ENCODE peak calls at places on chromosomes 16 and 17, in five cellular contexts. One of them, this sample, is unnamed.

GRCh38 chr16:88060524-88061219 is 109.4 kb downstream of the BANP start:
- DNase-seq in thoracic aorta: no peak
- DNase-seq in transverse colon: no peak
- DNase-seq in uterus: no peak
- DNase-seq in fibroblast of lung: no peak
- DNase-seq in this sample: no peak

GRCh38 chr17:58084317-58084981 is 1.2 kb downstream of the DYNLL2 start:
- DNase-seq in thoracic aorta: no peak
- DNase-seq in fibroblast of lung: peak
- DNase-seq in transverse colon: peak
- DNase-seq in uterus: peak
- DNase-seq in this sample: no peak

GRCh38 chr16:65422934-65423333 is 301.1 kb upstream of the CDH11 start:
- DNase-seq in uterus: no peak
- DNase-seq in fibroblast of lung: no peak
- DNase-seq in transverse colon: no peak
- DNase-seq in thoracic aorta: no peak
- DNase-seq in this sample: no peak

GRCh38 chr17:74519951-74520553 is 11.2 kb downstream of the CD300LB start:
- DNase-seq in transverse colon: peak
- DNase-seq in thoracic aorta: no peak
- DNase-seq in fibroblast of lung: no peak
- DNase-seq in uterus: no peak
- DNase-seq in this sample: no peak

GRCh38 chr16:60031751-60032150 is 1297.6 kb upstream of the GOT2 start:
- DNase-seq in transverse colon: no peak
- DNase-seq in uterus: no peak
- DNase-seq in thoracic aorta: no peak
- DNase-seq in fibroblast of lung: no peak
- DNase-seq in this sample: no peak

GRCh38 chr17:79632432-79632735 is 21.5 kb upstream of the RBFOX3 start:
- DNase-seq in uterus: no peak
- DNase-seq in fibroblast of lung: no peak
- DNase-seq in thoracic aorta: no peak
- DNase-seq in transverse colon: peak
- DNase-seq in this sample: no peak

GRCh38 chr17:41799366-41799765 is 12.4 kb downstream of the P3H4 start:
- DNase-seq in thoracic aorta: no peak
- DNase-seq in fibroblast of lung: no peak
- DNase-seq in uterus: no peak
- DNase-seq in transverse colon: no peak
- DNase-seq in this sample: no peak

GRCh38 chr17:7177210-7177953 is 1.8 kb downstream of the ASGR1 start:
- DNase-seq in uterus: peak
- DNase-seq in thoracic aorta: no peak
- DNase-seq in fibroblast of lung: peak
- DNase-seq in transverse colon: peak
- DNase-seq in this sample: peak

GRCh38 chr17:56929362-56929969 is 15.6 kb upstream of the TRIM25 start:
- DNase-seq in uterus: no peak
- DNase-seq in transverse colon: no peak
- DNase-seq in fibroblast of lung: peak
- DNase-seq in thoracic aorta: no peak
- DNase-seq in this sample: no peak

GRCh38 chr17:3890082-3890892 is 2.6 kb downstream of the CAMKK1 start:
- DNase-seq in fibroblast of lung: peak
- DNase-seq in uterus: peak
- DNase-seq in transverse colon: peak
- DNase-seq in thoracic aorta: peak
- DNase-seq in this sample: peak

GRCh38 chr16:47139561-47140185 is 4.1 kb downstream of the NETO2 start:
- DNase-seq in uterus: no peak
- DNase-seq in thoracic aorta: no peak
- DNase-seq in fibroblast of lung: peak
- DNase-seq in transverse colon: no peak
- DNase-seq in this sample: no peak

GRCh38 chr17:68676856-68677255 is 75.7 kb upstream of the FAM20A start:
- DNase-seq in transverse colon: no peak
- DNase-seq in thoracic aorta: no peak
- DNase-seq in uterus: no peak
- DNase-seq in fibroblast of lung: no peak
- DNase-seq in this sample: no peak

GRCh38 chr16:55470533-55471371 is 8.2 kb upstream of the MMP2 start:
- DNase-seq in uterus: no peak
- DNase-seq in thoracic aorta: no peak
- DNase-seq in transverse colon: no peak
- DNase-seq in fibroblast of lung: peak
- DNase-seq in this sample: no peak

GRCh38 chr17:66450008-66450856 is 147.8 kb downstream of the PRKCA start:
- DNase-seq in thoracic aorta: no peak
- DNase-seq in transverse colon: no peak
- DNase-seq in fibroblast of lung: no peak
- DNase-seq in uterus: no peak
- DNase-seq in this sample: no peak

GRCh38 chr17:70848785-70849184 is 679.5 kb downstream of the KCNJ2 start:
- DNase-seq in fibroblast of lung: peak
- DNase-seq in thoracic aorta: no peak
- DNase-seq in transverse colon: no peak
- DNase-seq in uterus: no peak
- DNase-seq in this sample: peak

GRCh38 chr17:40457369-40457768 is 14.1 kb downstream of the IGFBP4 start:
- DNase-seq in uterus: no peak
- DNase-seq in thoracic aorta: no peak
- DNase-seq in fibroblast of lung: no peak
- DNase-seq in transverse colon: no peak
- DNase-seq in this sample: no peak
- H3K4me3 ChIP-seq in uterus: no peak
- H3K4me3 ChIP-seq in thoracic aorta: no peak
- H3K4me3 ChIP-seq in fibroblast of lung: no peak
- H3K4me3 ChIP-seq in transverse colon: no peak
- H3K4me3 ChIP-seq in this sample: no peak

GRCh38 chr17:76540381-76541300 is 797 bp downstream of the PRCD start:
- DNase-seq in transverse colon: peak
- DNase-seq in uterus: peak
- DNase-seq in thoracic aorta: peak
- DNase-seq in fibroblast of lung: peak
- DNase-seq in this sample: peak
- H3K27ac ChIP-seq in transverse colon: peak
- H3K27ac ChIP-seq in uterus: peak
- H3K27ac ChIP-seq in thoracic aorta: no peak
- H3K27ac ChIP-seq in fibroblast of lung: peak
- H3K27ac ChIP-seq in this sample: peak

GRCh38 chr16:84729716-84730320 is 30.0 kb downstream of the USP10 start:
- DNase-seq in transverse colon: no peak
- DNase-seq in fibroblast of lung: no peak
- DNase-seq in uterus: no peak
- DNase-seq in thoracic aorta: no peak
- DNase-seq in this sample: no peak

GRCh38 chr16:84730406-84731106 is 30.8 kb downstream of the USP10 start:
- DNase-seq in thoracic aorta: no peak
- DNase-seq in uterus: peak
- DNase-seq in fibroblast of lung: peak
- DNase-seq in transverse colon: peak
- DNase-seq in this sample: peak

GRCh38 chr16:84728853-84729424 is 29.1 kb downstream of the USP10 start:
- DNase-seq in fibroblast of lung: no peak
- DNase-seq in uterus: no peak
- DNase-seq in thoracic aorta: no peak
- DNase-seq in transverse colon: no peak
- DNase-seq in this sample: no peak

GRCh38 chr16:84735846-84736586 is 36.2 kb downstream of the USP10 start:
- DNase-seq in thoracic aorta: no peak
- DNase-seq in transverse colon: peak
- DNase-seq in fibroblast of lung: no peak
- DNase-seq in uterus: no peak
- DNase-seq in this sample: no peak

GRCh38 chr16:84732674-84733352 is 33.0 kb downstream of the USP10 start:
- DNase-seq in thoracic aorta: no peak
- DNase-seq in transverse colon: no peak
- DNase-seq in fibroblast of lung: no peak
- DNase-seq in uterus: no peak
- DNase-seq in this sample: no peak
- H3K4me3 ChIP-seq in thoracic aorta: no peak
- H3K4me3 ChIP-seq in transverse colon: no peak
- H3K4me3 ChIP-seq in fibroblast of lung: no peak
- H3K4me3 ChIP-seq in uterus: no peak
- H3K4me3 ChIP-seq in this sample: no peak

GRCh38 chr17:47607481-47607880 is 42.2 kb upstream of the KPNB1 start:
- DNase-seq in transverse colon: no peak
- DNase-seq in uterus: no peak
- DNase-seq in fibroblast of lung: no peak
- DNase-seq in thoracic aorta: no peak
- DNase-seq in this sample: no peak

GRCh38 chr17:47605006-47605405 is 44.7 kb upstream of the KPNB1 start:
- DNase-seq in uterus: no peak
- DNase-seq in transverse colon: no peak
- DNase-seq in thoracic aorta: no peak
- DNase-seq in fibroblast of lung: no peak
- DNase-seq in this sample: no peak

GRCh38 chr17:47603830-47604229 is 45.9 kb upstream of the KPNB1 start:
- DNase-seq in fibroblast of lung: no peak
- DNase-seq in uterus: no peak
- DNase-seq in thoracic aorta: no peak
- DNase-seq in transverse colon: no peak
- DNase-seq in this sample: no peak

DNA sequence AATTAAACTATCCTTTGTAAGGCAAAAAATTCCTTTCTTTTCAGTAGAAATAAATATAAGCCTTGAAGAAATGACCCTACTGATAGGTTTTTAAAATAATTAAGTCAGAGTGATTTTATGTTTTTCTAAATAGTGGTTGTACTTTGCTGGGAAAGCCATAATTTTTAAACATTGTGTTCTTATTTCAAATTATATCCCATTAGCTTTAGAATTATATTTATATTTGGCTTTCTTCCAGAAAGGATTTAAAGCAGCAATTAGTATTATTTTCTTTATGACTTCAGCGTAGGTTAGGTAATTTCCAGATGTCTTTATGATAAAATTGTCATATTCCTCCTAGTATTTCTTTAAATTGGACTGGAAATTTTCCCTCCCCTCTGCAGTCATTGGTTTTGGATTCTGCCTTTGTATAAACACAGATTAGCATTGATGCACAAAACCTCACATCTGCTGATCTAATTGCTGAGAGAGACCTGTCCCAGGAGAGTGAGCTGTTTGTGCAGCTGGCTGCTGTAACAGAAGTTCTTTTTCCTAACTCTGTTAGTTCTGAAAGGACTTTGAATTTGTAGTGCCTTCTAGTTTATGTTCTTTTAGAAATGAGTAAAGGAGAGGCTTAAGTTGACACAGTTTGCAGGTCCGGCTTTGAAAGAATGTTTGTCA is 45.3 kb upstream of the KPNB1 start:
- DNase-seq in transverse colon: no peak
- DNase-seq in thoracic aorta: no peak
- DNase-seq in uterus: no peak
- DNase-seq in fibroblast of lung: peak
- DNase-seq in this sample: peak
- H3K27ac ChIP-seq in transverse colon: peak
- H3K27ac ChIP-seq in thoracic aorta: peak
- H3K27ac ChIP-seq in uterus: no peak
- H3K27ac ChIP-seq in fibroblast of lung: no peak
- H3K27ac ChIP-seq in this sample: peak

GRCh38 chr16:29736764-29737163 is 9.0 kb downstream of the C16orf54 start:
- DNase-seq in transverse colon: peak
- DNase-seq in fibroblast of lung: no peak
- DNase-seq in uterus: no peak
- DNase-seq in thoracic aorta: no peak
- DNase-seq in this sample: no peak

GRCh38 chr16:29737713-29738112 is 8.1 kb downstream of the C16orf54 start:
- DNase-seq in transverse colon: no peak
- DNase-seq in fibroblast of lung: no peak
- DNase-seq in uterus: no peak
- DNase-seq in thoracic aorta: no peak
- DNase-seq in this sample: no peak

GRCh38 chr16:29734826-29735225 is 11.0 kb downstream of the C16orf54 start:
- DNase-seq in fibroblast of lung: no peak
- DNase-seq in uterus: no peak
- DNase-seq in thoracic aorta: no peak
- DNase-seq in transverse colon: no peak
- DNase-seq in this sample: no peak

GRCh38 chr16:29736112-29736511 is 9.7 kb downstream of the C16orf54 start:
- DNase-seq in thoracic aorta: no peak
- DNase-seq in fibroblast of lung: no peak
- DNase-seq in uterus: no peak
- DNase-seq in transverse colon: no peak
- DNase-seq in this sample: no peak

DNA sequence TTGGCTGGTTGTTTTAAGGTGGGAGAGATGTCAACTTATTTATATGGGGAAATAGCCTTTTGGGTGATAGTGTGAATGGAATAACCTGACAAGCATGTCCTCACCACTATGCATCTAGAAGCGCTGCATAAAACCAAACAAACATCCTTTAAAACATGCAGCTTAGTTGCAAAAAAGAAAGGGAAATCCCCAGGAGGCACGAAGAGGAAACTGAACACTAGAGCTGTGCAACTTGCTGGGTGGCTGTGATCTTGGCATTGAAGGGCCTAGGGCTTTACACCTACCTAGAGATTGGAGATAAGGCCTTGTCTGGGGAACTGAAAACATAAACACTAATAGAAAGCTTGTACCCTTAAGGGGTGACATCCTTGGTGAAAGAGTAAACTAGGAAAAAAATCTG is 7.3 kb downstream of the C16orf54 start:
- DNase-seq in fibroblast of lung: no peak
- DNase-seq in thoracic aorta: no peak
- DNase-seq in uterus: no peak
- DNase-seq in transverse colon: peak
- DNase-seq in this sample: no peak
- H3K4me3 ChIP-seq in fibroblast of lung: no peak
- H3K4me3 ChIP-seq in thoracic aorta: no peak
- H3K4me3 ChIP-seq in uterus: no peak
- H3K4me3 ChIP-seq in transverse colon: no peak
- H3K4me3 ChIP-seq in this sample: no peak

DNA sequence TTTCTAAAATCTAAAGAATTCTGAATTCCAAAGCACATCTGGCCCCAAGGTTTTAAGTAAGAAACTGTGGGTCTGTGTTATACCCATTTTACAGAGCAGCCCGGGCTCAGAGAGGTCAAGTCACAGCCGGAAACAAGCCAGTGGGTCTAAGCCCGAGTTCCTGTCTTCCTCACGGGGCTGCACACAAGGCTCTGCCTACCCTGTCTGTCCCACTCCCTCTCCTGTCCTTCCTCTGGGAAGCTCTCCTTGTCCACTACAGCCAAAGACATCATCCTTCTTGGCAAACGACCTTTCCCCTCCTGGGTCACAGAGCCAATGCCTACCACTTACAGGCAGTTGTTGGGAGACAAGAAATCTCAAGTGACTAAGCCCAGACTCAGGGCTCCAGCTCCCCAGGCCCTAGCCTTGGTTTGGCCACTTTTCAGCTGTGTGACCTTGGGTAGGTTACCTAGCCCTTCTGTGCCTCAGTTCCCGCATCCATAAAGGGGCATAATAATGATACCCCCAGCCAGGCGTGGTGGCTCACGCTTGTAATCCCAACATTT is 55.6 kb upstream of the MAP3K14 start:
- DNase-seq in thoracic aorta: no peak
- DNase-seq in uterus: no peak
- DNase-seq in fibroblast of lung: no peak
- DNase-seq in transverse colon: no peak
- DNase-seq in this sample: no peak
- H3K27ac ChIP-seq in thoracic aorta: peak
- H3K27ac ChIP-seq in uterus: peak
- H3K27ac ChIP-seq in fibroblast of lung: peak
- H3K27ac ChIP-seq in transverse colon: peak
- H3K27ac ChIP-seq in this sample: peak

This sample was measured in AG04450.